ENCODE peak calls at places on chromosomes 7 and 10, in nine cellular contexts. One of them, this sample, is unnamed.

GRCh38 chr7:94618134-94618533 is 37.8 kb downstream of the SGCE start:
- DNase-seq in dorsolateral prefrontal cortex: no peak
- DNase-seq in OCI-LY7: no peak
- DNase-seq in SK-N-SH: no peak
- DNase-seq in CD4-positive, alpha-beta memory T cell: no peak
- DNase-seq in thoracic aorta: no peak
- DNase-seq in heart left ventricle: no peak
- DNase-seq in right atrium auricular region: no peak
- DNase-seq in RWPE1: no peak
- DNase-seq in this sample: no peak

GRCh38 chr7:130432886-130433285 is 7.9 kb downstream of the CEP41 start:
- DNase-seq in dorsolateral prefrontal cortex: no peak
- DNase-seq in right atrium auricular region: no peak
- DNase-seq in heart left ventricle: no peak
- DNase-seq in RWPE1: peak
- DNase-seq in OCI-LY7: no peak
- DNase-seq in CD4-positive, alpha-beta memory T cell: no peak
- DNase-seq in thoracic aorta: no peak
- DNase-seq in SK-N-SH: no peak
- DNase-seq in this sample: no peak

GRCh38 chr7:123797673-123798526 is 47.1 kb upstream of the HYAL4 start:
- DNase-seq in thoracic aorta: no peak
- DNase-seq in right atrium auricular region: no peak
- DNase-seq in dorsolateral prefrontal cortex: no peak
- DNase-seq in RWPE1: peak
- DNase-seq in heart left ventricle: no peak
- DNase-seq in SK-N-SH: peak
- DNase-seq in CD4-positive, alpha-beta memory T cell: no peak
- DNase-seq in OCI-LY7: peak
- DNase-seq in this sample: no peak

GRCh38 chr10:127909716-127910463 is 3.0 kb downstream of the PTPRE start:
- DNase-seq in heart left ventricle: no peak
- DNase-seq in CD4-positive, alpha-beta memory T cell: no peak
- DNase-seq in RWPE1: no peak
- DNase-seq in thoracic aorta: no peak
- DNase-seq in dorsolateral prefrontal cortex: no peak
- DNase-seq in SK-N-SH: no peak
- DNase-seq in OCI-LY7: no peak
- DNase-seq in right atrium auricular region: no peak
- DNase-seq in this sample: no peak

GRCh38 chr10:45501791-45502190 is 127.8 kb downstream of the ALOX5 start:
- DNase-seq in dorsolateral prefrontal cortex: no peak
- DNase-seq in RWPE1: no peak
- DNase-seq in thoracic aorta: no peak
- DNase-seq in OCI-LY7: no peak
- DNase-seq in SK-N-SH: no peak
- DNase-seq in right atrium auricular region: no peak
- DNase-seq in CD4-positive, alpha-beta memory T cell: no peak
- DNase-seq in heart left ventricle: no peak
- DNase-seq in this sample: no peak

GRCh38 chr7:128215281-128215680 is 25.8 kb upstream of the LEP start:
- DNase-seq in CD4-positive, alpha-beta memory T cell: no peak
- DNase-seq in heart left ventricle: no peak
- DNase-seq in OCI-LY7: no peak
- DNase-seq in dorsolateral prefrontal cortex: no peak
- DNase-seq in SK-N-SH: no peak
- DNase-seq in RWPE1: no peak
- DNase-seq in right atrium auricular region: no peak
- DNase-seq in thoracic aorta: no peak
- DNase-seq in this sample: no peak

GRCh38 chr7:50723888-50724287 is 58.8 kb downstream of the GRB10 start:
- DNase-seq in SK-N-SH: no peak
- DNase-seq in OCI-LY7: no peak
- DNase-seq in right atrium auricular region: no peak
- DNase-seq in RWPE1: no peak
- DNase-seq in CD4-positive, alpha-beta memory T cell: no peak
- DNase-seq in heart left ventricle: no peak
- DNase-seq in dorsolateral prefrontal cortex: no peak
- DNase-seq in thoracic aorta: no peak
- DNase-seq in this sample: no peak

GRCh38 chr7:149854611-149855367 is 16.6 kb downstream of the ZNF862 start:
- DNase-seq in CD4-positive, alpha-beta memory T cell: peak
- DNase-seq in SK-N-SH: peak
- DNase-seq in heart left ventricle: peak
- DNase-seq in OCI-LY7: peak
- DNase-seq in right atrium auricular region: peak
- DNase-seq in thoracic aorta: no peak
- DNase-seq in dorsolateral prefrontal cortex: peak
- DNase-seq in RWPE1: peak
- DNase-seq in this sample: peak

GRCh38 chr7:11436317-11436716 is 395.7 kb downstream of the THSD7A start:
- DNase-seq in thoracic aorta: no peak
- DNase-seq in OCI-LY7: no peak
- DNase-seq in heart left ventricle: no peak
- DNase-seq in CD4-positive, alpha-beta memory T cell: no peak
- DNase-seq in right atrium auricular region: no peak
- DNase-seq in SK-N-SH: no peak
- DNase-seq in RWPE1: no peak
- DNase-seq in dorsolateral prefrontal cortex: no peak
- DNase-seq in this sample: no peak

GRCh38 chr7:121480566-121481335 is 84.6 kb upstream of the FAM3C start:
- DNase-seq in right atrium auricular region: no peak
- DNase-seq in dorsolateral prefrontal cortex: no peak
- DNase-seq in RWPE1: no peak
- DNase-seq in heart left ventricle: no peak
- DNase-seq in thoracic aorta: no peak
- DNase-seq in SK-N-SH: no peak
- DNase-seq in OCI-LY7: peak
- DNase-seq in CD4-positive, alpha-beta memory T cell: no peak
- DNase-seq in this sample: no peak

GRCh38 chr10:125886914-125887512 is 5.9 kb upstream of the DHX32 start:
- DNase-seq in OCI-LY7: no peak
- DNase-seq in thoracic aorta: no peak
- DNase-seq in dorsolateral prefrontal cortex: no peak
- DNase-seq in heart left ventricle: no peak
- DNase-seq in CD4-positive, alpha-beta memory T cell: no peak
- DNase-seq in right atrium auricular region: no peak
- DNase-seq in SK-N-SH: no peak
- DNase-seq in RWPE1: peak
- DNase-seq in this sample: no peak

GRCh38 chr10:5467634-5468255 is 31.6 kb downstream of the CALML5 start:
- DNase-seq in SK-N-SH: no peak
- DNase-seq in thoracic aorta: no peak
- DNase-seq in CD4-positive, alpha-beta memory T cell: no peak
- DNase-seq in OCI-LY7: no peak
- DNase-seq in right atrium auricular region: no peak
- DNase-seq in heart left ventricle: no peak
- DNase-seq in dorsolateral prefrontal cortex: no peak
- DNase-seq in RWPE1: no peak
- DNase-seq in this sample: no peak

GRCh38 chr10:5465976-5466450 is 33.4 kb downstream of the CALML5 start:
- DNase-seq in heart left ventricle: no peak
- DNase-seq in OCI-LY7: no peak
- DNase-seq in right atrium auricular region: no peak
- DNase-seq in CD4-positive, alpha-beta memory T cell: no peak
- DNase-seq in RWPE1: peak
- DNase-seq in thoracic aorta: no peak
- DNase-seq in dorsolateral prefrontal cortex: no peak
- DNase-seq in SK-N-SH: no peak
- DNase-seq in this sample: no peak

GRCh38 chr10:5468262-5469106 is 30.9 kb downstream of the CALML5 start:
- DNase-seq in heart left ventricle: no peak
- DNase-seq in CD4-positive, alpha-beta memory T cell: no peak
- DNase-seq in dorsolateral prefrontal cortex: no peak
- DNase-seq in thoracic aorta: no peak
- DNase-seq in SK-N-SH: no peak
- DNase-seq in RWPE1: no peak
- DNase-seq in OCI-LY7: no peak
- DNase-seq in right atrium auricular region: no peak
- DNase-seq in this sample: no peak

GRCh38 chr10:5464521-5464920 is 34.8 kb downstream of the CALML5 start:
- DNase-seq in dorsolateral prefrontal cortex: no peak
- DNase-seq in OCI-LY7: no peak
- DNase-seq in right atrium auricular region: no peak
- DNase-seq in heart left ventricle: no peak
- DNase-seq in CD4-positive, alpha-beta memory T cell: no peak
- DNase-seq in thoracic aorta: no peak
- DNase-seq in RWPE1: no peak
- DNase-seq in SK-N-SH: no peak
- DNase-seq in this sample: no peak

GRCh38 chr10:5466451-5466996 is 32.8 kb downstream of the CALML5 start:
- DNase-seq in heart left ventricle: no peak
- DNase-seq in RWPE1: peak
- DNase-seq in right atrium auricular region: no peak
- DNase-seq in CD4-positive, alpha-beta memory T cell: no peak
- DNase-seq in dorsolateral prefrontal cortex: no peak
- DNase-seq in thoracic aorta: no peak
- DNase-seq in SK-N-SH: no peak
- DNase-seq in OCI-LY7: no peak
- DNase-seq in this sample: no peak
- H3K27ac ChIP-seq in heart left ventricle: no peak
- H3K27ac ChIP-seq in RWPE1: peak
- H3K27ac ChIP-seq in right atrium auricular region: no peak
- H3K27ac ChIP-seq in CD4-positive, alpha-beta memory T cell: no peak
- H3K27ac ChIP-seq in dorsolateral prefrontal cortex: no peak
- H3K27ac ChIP-seq in thoracic aorta: peak
- H3K27ac ChIP-seq in SK-N-SH: no peak
- H3K27ac ChIP-seq in OCI-LY7: no peak
- H3K27ac ChIP-seq in this sample: peak

DNA sequence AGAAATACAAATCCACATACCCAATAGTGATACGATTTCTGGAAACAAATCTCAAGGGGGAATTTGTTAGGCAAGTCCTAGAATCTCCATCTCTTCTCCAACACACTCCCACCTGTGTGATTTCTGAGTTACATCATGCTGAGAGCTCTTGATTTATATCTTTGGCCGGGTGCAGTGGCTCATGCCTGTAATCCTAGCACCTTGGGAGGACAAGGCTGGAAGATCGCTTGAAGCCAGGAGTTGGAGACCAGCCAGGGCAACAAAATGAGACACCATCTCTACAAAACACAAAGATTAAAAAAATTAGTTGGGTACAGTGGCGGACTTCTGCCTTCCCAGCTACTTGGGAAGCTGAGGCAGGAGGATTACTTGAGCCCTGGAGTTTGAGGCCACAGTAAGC is 1.5 kb upstream of the MTPN start:
- DNase-seq in RWPE1: no peak
- DNase-seq in SK-N-SH: no peak
- DNase-seq in heart left ventricle: no peak
- DNase-seq in OCI-LY7: no peak
- DNase-seq in dorsolateral prefrontal cortex: no peak
- DNase-seq in CD4-positive, alpha-beta memory T cell: no peak
- DNase-seq in thoracic aorta: no peak
- DNase-seq in right atrium auricular region: no peak
- DNase-seq in this sample: no peak
- H3K27ac ChIP-seq in RWPE1: no peak
- H3K27ac ChIP-seq in SK-N-SH: no peak
- H3K27ac ChIP-seq in heart left ventricle: no peak
- H3K27ac ChIP-seq in OCI-LY7: no peak
- H3K27ac ChIP-seq in dorsolateral prefrontal cortex: no peak
- H3K27ac ChIP-seq in CD4-positive, alpha-beta memory T cell: no peak
- H3K27ac ChIP-seq in thoracic aorta: no peak
- H3K27ac ChIP-seq in right atrium auricular region: no peak
- H3K27ac ChIP-seq in this sample: no peak

GRCh38 chr10:10500941-10501340 is 516.7 kb upstream of the CELF2 start:
- DNase-seq in right atrium auricular region: no peak
- DNase-seq in thoracic aorta: no peak
- DNase-seq in OCI-LY7: no peak
- DNase-seq in heart left ventricle: no peak
- DNase-seq in SK-N-SH: no peak
- DNase-seq in RWPE1: no peak
- DNase-seq in dorsolateral prefrontal cortex: no peak
- DNase-seq in CD4-positive, alpha-beta memory T cell: no peak
- DNase-seq in this sample: no peak

GRCh38 chr10:10498781-10499180 is 518.9 kb upstream of the CELF2 start:
- DNase-seq in heart left ventricle: no peak
- DNase-seq in CD4-positive, alpha-beta memory T cell: no peak
- DNase-seq in OCI-LY7: no peak
- DNase-seq in thoracic aorta: no peak
- DNase-seq in RWPE1: no peak
- DNase-seq in right atrium auricular region: no peak
- DNase-seq in dorsolateral prefrontal cortex: no peak
- DNase-seq in SK-N-SH: no peak
- DNase-seq in this sample: no peak

GRCh38 chr10:10497245-10497644 is 520.4 kb upstream of the CELF2 start:
- DNase-seq in CD4-positive, alpha-beta memory T cell: no peak
- DNase-seq in OCI-LY7: no peak
- DNase-seq in RWPE1: no peak
- DNase-seq in right atrium auricular region: no peak
- DNase-seq in heart left ventricle: no peak
- DNase-seq in dorsolateral prefrontal cortex: no peak
- DNase-seq in thoracic aorta: no peak
- DNase-seq in SK-N-SH: no peak
- DNase-seq in this sample: no peak

GRCh38 chr10:10503772-10504171 is 513.9 kb upstream of the CELF2 start:
- DNase-seq in SK-N-SH: no peak
- DNase-seq in CD4-positive, alpha-beta memory T cell: no peak
- DNase-seq in heart left ventricle: no peak
- DNase-seq in dorsolateral prefrontal cortex: no peak
- DNase-seq in RWPE1: no peak
- DNase-seq in thoracic aorta: no peak
- DNase-seq in right atrium auricular region: no peak
- DNase-seq in OCI-LY7: no peak
- DNase-seq in this sample: no peak

DNA sequence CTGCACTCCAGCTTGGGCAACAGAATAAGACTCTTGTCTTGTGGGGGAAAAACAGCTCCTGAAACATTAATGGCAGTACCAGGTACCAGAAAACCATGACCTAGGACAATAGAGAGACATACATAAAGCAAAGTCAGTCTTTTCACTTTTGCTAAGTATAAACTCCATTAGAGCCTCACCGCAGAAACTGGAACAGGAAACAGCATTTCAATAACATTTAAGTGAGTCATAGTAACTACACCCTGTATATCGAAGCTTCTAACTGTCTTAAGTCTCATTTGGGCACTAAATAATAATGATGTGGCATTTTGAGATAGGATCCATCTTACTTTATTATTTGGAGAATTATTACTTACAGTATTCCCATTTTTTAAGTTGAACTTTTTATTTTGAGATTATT is 517.8 kb upstream of the CELF2 start:
- DNase-seq in heart left ventricle: no peak
- DNase-seq in right atrium auricular region: no peak
- DNase-seq in RWPE1: peak
- DNase-seq in SK-N-SH: no peak
- DNase-seq in thoracic aorta: no peak
- DNase-seq in dorsolateral prefrontal cortex: no peak
- DNase-seq in CD4-positive, alpha-beta memory T cell: no peak
- DNase-seq in OCI-LY7: no peak
- DNase-seq in this sample: no peak
- H3K27ac ChIP-seq in heart left ventricle: no peak
- H3K27ac ChIP-seq in right atrium auricular region: no peak
- H3K27ac ChIP-seq in RWPE1: peak
- H3K27ac ChIP-seq in SK-N-SH: no peak
- H3K27ac ChIP-seq in thoracic aorta: no peak
- H3K27ac ChIP-seq in dorsolateral prefrontal cortex: no peak
- H3K27ac ChIP-seq in CD4-positive, alpha-beta memory T cell: no peak
- H3K27ac ChIP-seq in OCI-LY7: no peak
- H3K27ac ChIP-seq in this sample: no peak

DNA sequence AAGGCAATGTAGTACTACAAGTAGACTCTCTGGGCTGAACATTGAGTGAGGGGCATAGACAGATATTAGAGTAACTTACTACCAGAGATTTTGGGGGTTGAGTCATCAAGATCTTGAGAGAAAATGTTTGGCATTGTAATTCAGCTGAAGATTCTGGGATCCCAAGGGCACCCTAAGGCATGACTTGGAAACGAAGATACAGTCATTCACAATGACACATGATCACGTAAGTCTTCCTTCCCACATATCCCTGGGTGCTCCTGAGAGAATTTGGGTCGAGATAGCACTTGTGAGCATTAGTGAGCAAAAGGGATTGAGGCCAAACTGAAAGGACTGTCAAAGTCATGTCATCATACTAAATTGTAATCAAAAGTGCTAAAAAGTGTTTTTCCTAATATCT is 192.5 kb upstream of the PCLO start:
- DNase-seq in thoracic aorta: no peak
- DNase-seq in right atrium auricular region: no peak
- DNase-seq in RWPE1: no peak
- DNase-seq in OCI-LY7: no peak
- DNase-seq in heart left ventricle: no peak
- DNase-seq in CD4-positive, alpha-beta memory T cell: no peak
- DNase-seq in SK-N-SH: no peak
- DNase-seq in dorsolateral prefrontal cortex: no peak
- DNase-seq in this sample: no peak
- H3K27ac ChIP-seq in thoracic aorta: no peak
- H3K27ac ChIP-seq in right atrium auricular region: no peak
- H3K27ac ChIP-seq in RWPE1: no peak
- H3K27ac ChIP-seq in OCI-LY7: no peak
- H3K27ac ChIP-seq in heart left ventricle: no peak
- H3K27ac ChIP-seq in CD4-positive, alpha-beta memory T cell: no peak
- H3K27ac ChIP-seq in SK-N-SH: no peak
- H3K27ac ChIP-seq in dorsolateral prefrontal cortex: no peak
- H3K27ac ChIP-seq in this sample: no peak

This sample was measured in left lung.